ENCODE peak calls at places on chromosomes 16 and 17, in five cellular contexts. One of them, this sample, is unnamed.

GRCh38 chr16:11610580-11610979 is 23.9 kb upstream of the LITAF start:
- DNase-seq in C1 segment of cervical spinal cord: no peak
- DNase-seq in activated T-cell treated with anti-CD3 and anti-CD28 coated beads, Interleukin-2, amount 50 U/mL, for 4 hours: no peak
- DNase-seq in fibroblast of pulmonary artery: no peak
- DNase-seq in T-helper 1 cell: no peak
- DNase-seq in this sample: no peak

GRCh38 chr16:87149051-87149450 is 168.1 kb downstream of the C16orf95 start:
- DNase-seq in C1 segment of cervical spinal cord: no peak
- DNase-seq in activated T-cell treated with anti-CD3 and anti-CD28 coated beads, Interleukin-2, amount 50 U/mL, for 4 hours: no peak
- DNase-seq in fibroblast of pulmonary artery: no peak
- DNase-seq in T-helper 1 cell: no peak
- DNase-seq in this sample: no peak

GRCh38 chr16:24993722-24994686 is 21.2 kb downstream of the ARHGAP17 start:
- DNase-seq in C1 segment of cervical spinal cord: no peak
- DNase-seq in activated T-cell treated with anti-CD3 and anti-CD28 coated beads, Interleukin-2, amount 50 U/mL, for 4 hours: no peak
- DNase-seq in fibroblast of pulmonary artery: peak; percentile 83
- DNase-seq in T-helper 1 cell: no peak
- DNase-seq in this sample: peak; percentile 77

GRCh38 chr16:78984887-78985464 is 615.6 kb downstream of the MAF start:
- DNase-seq in C1 segment of cervical spinal cord: peak; percentile 55
- DNase-seq in activated T-cell treated with anti-CD3 and anti-CD28 coated beads, Interleukin-2, amount 50 U/mL, for 4 hours: no peak
- DNase-seq in fibroblast of pulmonary artery: no peak
- DNase-seq in T-helper 1 cell: no peak
- DNase-seq in this sample: no peak

GRCh38 chr17:11598274-11599221 is at the start of gene DNAH9:
- DNase-seq in C1 segment of cervical spinal cord: peak; percentile 88
- DNase-seq in activated T-cell treated with anti-CD3 and anti-CD28 coated beads, Interleukin-2, amount 50 U/mL, for 4 hours: no peak
- DNase-seq in fibroblast of pulmonary artery: peak; percentile 47
- DNase-seq in T-helper 1 cell: no peak
- DNase-seq in this sample: peak; percentile 29

GRCh38 chr17:40355123-40355803 is 9.3 kb downstream of the GJD3 start:
- DNase-seq in C1 segment of cervical spinal cord: peak; percentile 47
- DNase-seq in activated T-cell treated with anti-CD3 and anti-CD28 coated beads, Interleukin-2, amount 50 U/mL, for 4 hours: peak; percentile 80
- DNase-seq in fibroblast of pulmonary artery: peak; percentile 65
- DNase-seq in T-helper 1 cell: peak; percentile 63
- DNase-seq in this sample: no peak

GRCh38 chr16:69465881-69466280 is 41.5 kb downstream of the CYB5B start:
- DNase-seq in C1 segment of cervical spinal cord: no peak
- DNase-seq in activated T-cell treated with anti-CD3 and anti-CD28 coated beads, Interleukin-2, amount 50 U/mL, for 4 hours: no peak
- DNase-seq in fibroblast of pulmonary artery: no peak
- DNase-seq in T-helper 1 cell: no peak
- DNase-seq in this sample: no peak

GRCh38 chr17:7258731-7259554 is 3.3 kb downstream of the CLDN7 start:
- DNase-seq in C1 segment of cervical spinal cord: no peak
- DNase-seq in activated T-cell treated with anti-CD3 and anti-CD28 coated beads, Interleukin-2, amount 50 U/mL, for 4 hours: no peak
- DNase-seq in fibroblast of pulmonary artery: peak; percentile 44
- DNase-seq in T-helper 1 cell: no peak
- DNase-seq in this sample: no peak

GRCh38 chr16:79800016-79800608 is 199.6 kb upstream of the MAF start:
- DNase-seq in C1 segment of cervical spinal cord: no peak
- DNase-seq in activated T-cell treated with anti-CD3 and anti-CD28 coated beads, Interleukin-2, amount 50 U/mL, for 4 hours: no peak
- DNase-seq in fibroblast of pulmonary artery: no peak
- DNase-seq in T-helper 1 cell: no peak
- DNase-seq in this sample: no peak

GRCh38 chr17:10107320-10108165 is 90.9 kb downstream of the GAS7 start:
- DNase-seq in C1 segment of cervical spinal cord: no peak
- DNase-seq in activated T-cell treated with anti-CD3 and anti-CD28 coated beads, Interleukin-2, amount 50 U/mL, for 4 hours: no peak
- DNase-seq in fibroblast of pulmonary artery: no peak
- DNase-seq in T-helper 1 cell: no peak
- DNase-seq in this sample: no peak

GRCh38 chr16:84917492-84917891 is 93.8 kb downstream of the ZDHHC7 start:
- DNase-seq in C1 segment of cervical spinal cord: no peak
- DNase-seq in activated T-cell treated with anti-CD3 and anti-CD28 coated beads, Interleukin-2, amount 50 U/mL, for 4 hours: no peak
- DNase-seq in fibroblast of pulmonary artery: no peak
- DNase-seq in T-helper 1 cell: no peak
- DNase-seq in this sample: no peak

GRCh38 chr16:9845661-9846361 is 336.4 kb downstream of the GRIN2A start:
- DNase-seq in C1 segment of cervical spinal cord: no peak
- DNase-seq in activated T-cell treated with anti-CD3 and anti-CD28 coated beads, Interleukin-2, amount 50 U/mL, for 4 hours: no peak
- DNase-seq in fibroblast of pulmonary artery: peak; percentile 22
- DNase-seq in T-helper 1 cell: no peak
- DNase-seq in this sample: no peak

GRCh38 chr17:15516150-15516549 is 47.1 kb downstream of the TVP23C start:
- DNase-seq in C1 segment of cervical spinal cord: no peak
- DNase-seq in activated T-cell treated with anti-CD3 and anti-CD28 coated beads, Interleukin-2, amount 50 U/mL, for 4 hours: no peak
- DNase-seq in fibroblast of pulmonary artery: peak; percentile 45
- DNase-seq in T-helper 1 cell: no peak
- DNase-seq in this sample: no peak

GRCh38 chr17:54968954-54969400 is 412 bp downstream of the STXBP4 start:
- DNase-seq in C1 segment of cervical spinal cord: no peak
- DNase-seq in activated T-cell treated with anti-CD3 and anti-CD28 coated beads, Interleukin-2, amount 50 U/mL, for 4 hours: peak; percentile 24
- DNase-seq in fibroblast of pulmonary artery: peak; percentile 43
- DNase-seq in T-helper 1 cell: no peak
- DNase-seq in this sample: no peak

GRCh38 chr16:30761427-30761927 is 385 bp downstream of the CFAP119 start:
- DNase-seq in C1 segment of cervical spinal cord: no peak
- DNase-seq in activated T-cell treated with anti-CD3 and anti-CD28 coated beads, Interleukin-2, amount 50 U/mL, for 4 hours: peak; percentile 21
- DNase-seq in fibroblast of pulmonary artery: no peak
- DNase-seq in T-helper 1 cell: no peak
- DNase-seq in this sample: no peak

GRCh38 chr17:42566873-42567573 is at the start of gene MLX:
- DNase-seq in C1 segment of cervical spinal cord: peak; percentile 91
- DNase-seq in activated T-cell treated with anti-CD3 and anti-CD28 coated beads, Interleukin-2, amount 50 U/mL, for 4 hours: peak; percentile 89
- DNase-seq in fibroblast of pulmonary artery: peak; percentile 90
- DNase-seq in T-helper 1 cell: peak; percentile 88
- DNase-seq in this sample: no peak

This sample was measured in epithelial cell of proximal tubule.